ENCODE peak calls at places on chromosomes 5 and 9, in seven cellular contexts. One of them, this sample, is unnamed.

GRCh38 chr5:13214182-13214581 is 730.3 kb downstream of the DNAH5 start:
- DNase-seq in heart right ventricle: no peak
- DNase-seq in IMR-90: no peak
- DNase-seq in adipocyte: no peak
- DNase-seq in left lung: no peak
- DNase-seq in psoas muscle: no peak
- DNase-seq in mucosa of descending colon: no peak
- DNase-seq in this sample: no peak

GRCh38 chr5:163821142-163821541 is 315.7 kb downstream of the MAT2B start:
- DNase-seq in left lung: no peak
- DNase-seq in heart right ventricle: no peak
- DNase-seq in psoas muscle: no peak
- DNase-seq in IMR-90: no peak
- DNase-seq in adipocyte: no peak
- DNase-seq in mucosa of descending colon: no peak
- DNase-seq in this sample: no peak

GRCh38 chr9:133088146-133088750 is 26.5 kb downstream of the CEL start:
- DNase-seq in psoas muscle: no peak
- DNase-seq in adipocyte: no peak
- DNase-seq in mucosa of descending colon: no peak
- DNase-seq in heart right ventricle: no peak
- DNase-seq in IMR-90: no peak
- DNase-seq in left lung: peak; percentile 51
- DNase-seq in this sample: no peak

GRCh38 chr5:61184708-61185107 is 22.4 kb upstream of the SMIM15 start:
- DNase-seq in psoas muscle: no peak
- DNase-seq in mucosa of descending colon: no peak
- DNase-seq in heart right ventricle: no peak
- DNase-seq in left lung: no peak
- DNase-seq in IMR-90: peak; percentile 57
- DNase-seq in adipocyte: peak; percentile 50
- DNase-seq in this sample: peak; percentile 18

GRCh38 chr9:92807757-92808725 is 43.4 kb upstream of the BICD2 start:
- DNase-seq in IMR-90: no peak
- DNase-seq in heart right ventricle: peak; percentile 14
- DNase-seq in left lung: peak; percentile 76
- DNase-seq in adipocyte: no peak
- DNase-seq in mucosa of descending colon: no peak
- DNase-seq in psoas muscle: peak; percentile 53
- DNase-seq in this sample: no peak

GRCh38 chr5:54329731-54330709 is 19.6 kb upstream of the ARL15 start:
- DNase-seq in psoas muscle: no peak
- DNase-seq in mucosa of descending colon: no peak
- DNase-seq in adipocyte: peak; percentile 89
- DNase-seq in heart right ventricle: no peak
- DNase-seq in IMR-90: peak; percentile 96
- DNase-seq in left lung: no peak
- DNase-seq in this sample: no peak

GRCh38 chr5:369151-369939 is 47.8 kb downstream of the AHRR start:
- DNase-seq in IMR-90: peak; percentile 63
- DNase-seq in mucosa of descending colon: no peak
- DNase-seq in adipocyte: peak; percentile 45
- DNase-seq in psoas muscle: no peak
- DNase-seq in left lung: peak; percentile 39
- DNase-seq in heart right ventricle: no peak
- DNase-seq in this sample: no peak

GRCh38 chr5:148179234-148179824 is 11.0 kb downstream of the SPINK14 start:
- DNase-seq in left lung: no peak
- DNase-seq in psoas muscle: no peak
- DNase-seq in IMR-90: peak; percentile 63
- DNase-seq in adipocyte: peak; percentile 79
- DNase-seq in mucosa of descending colon: no peak
- DNase-seq in heart right ventricle: no peak
- DNase-seq in this sample: peak; percentile 12

GRCh38 chr5:141155540-141156374 is 5.9 kb downstream of the PCDHB6 start:
- DNase-seq in psoas muscle: no peak
- DNase-seq in mucosa of descending colon: no peak
- DNase-seq in heart right ventricle: no peak
- DNase-seq in left lung: no peak
- DNase-seq in IMR-90: no peak
- DNase-seq in adipocyte: no peak
- DNase-seq in this sample: no peak

GRCh38 chr5:20276959-20277263 is 288.9 kb upstream of the CDH18 start:
- DNase-seq in heart right ventricle: no peak
- DNase-seq in adipocyte: no peak
- DNase-seq in IMR-90: no peak
- DNase-seq in left lung: no peak
- DNase-seq in mucosa of descending colon: no peak
- DNase-seq in psoas muscle: no peak
- DNase-seq in this sample: no peak

GRCh38 chr5:157745041-157745456 is 1.5 kb downstream of the LSM11 start:
- DNase-seq in left lung: no peak
- DNase-seq in IMR-90: no peak
- DNase-seq in adipocyte: no peak
- DNase-seq in heart right ventricle: no peak
- DNase-seq in psoas muscle: no peak
- DNase-seq in mucosa of descending colon: no peak
- DNase-seq in this sample: no peak

GRCh38 chr9:18490591-18491370 is 16.8 kb downstream of the ADAMTSL1 start:
- DNase-seq in heart right ventricle: no peak
- DNase-seq in IMR-90: peak; percentile 99
- DNase-seq in adipocyte: peak; percentile 89
- DNase-seq in psoas muscle: no peak
- DNase-seq in mucosa of descending colon: no peak
- DNase-seq in left lung: no peak
- DNase-seq in this sample: no peak

GRCh38 chr5:147763791-147764525 is 18.6 kb downstream of the JAKMIP2 start:
- DNase-seq in heart right ventricle: no peak
- DNase-seq in adipocyte: peak; percentile 41
- DNase-seq in left lung: no peak
- DNase-seq in mucosa of descending colon: no peak
- DNase-seq in IMR-90: peak; percentile 7
- DNase-seq in psoas muscle: no peak
- DNase-seq in this sample: no peak

GRCh38 chr5:142472306-142472951 is 147.6 kb upstream of the SPRY4 start:
- DNase-seq in IMR-90: peak; percentile 96
- DNase-seq in heart right ventricle: no peak
- DNase-seq in adipocyte: peak; percentile 70
- DNase-seq in psoas muscle: no peak
- DNase-seq in mucosa of descending colon: no peak
- DNase-seq in left lung: no peak
- DNase-seq in this sample: no peak

GRCh38 chr5:6701500-6701899 is 11.7 kb upstream of the TENT4A start:
- DNase-seq in adipocyte: no peak
- DNase-seq in heart right ventricle: no peak
- DNase-seq in psoas muscle: no peak
- DNase-seq in IMR-90: no peak
- DNase-seq in left lung: no peak
- DNase-seq in mucosa of descending colon: no peak
- DNase-seq in this sample: no peak

GRCh38 chr5:180873628-180874520 is 12.8 kb upstream of the ZFP62 start:
- DNase-seq in heart right ventricle: no peak
- DNase-seq in IMR-90: peak; percentile 23
- DNase-seq in left lung: no peak
- DNase-seq in mucosa of descending colon: peak; percentile 61
- DNase-seq in adipocyte: no peak
- DNase-seq in psoas muscle: no peak
- DNase-seq in this sample: no peak

GRCh38 chr9:98341157-98342102 is 86.0 kb upstream of the TBC1D2 start:
- DNase-seq in heart right ventricle: no peak
- DNase-seq in left lung: no peak
- DNase-seq in psoas muscle: no peak
- DNase-seq in IMR-90: no peak
- DNase-seq in mucosa of descending colon: no peak
- DNase-seq in adipocyte: no peak
- DNase-seq in this sample: no peak

GRCh38 chr9:77018058-77019009 is 1.1 kb upstream of the FOXB2 start:
- DNase-seq in heart right ventricle: no peak
- DNase-seq in adipocyte: peak; percentile 41
- DNase-seq in mucosa of descending colon: no peak
- DNase-seq in left lung: no peak
- DNase-seq in psoas muscle: no peak
- DNase-seq in IMR-90: no peak
- DNase-seq in this sample: no peak

GRCh38 chr9:127589955-127590370 is 22.1 kb upstream of the STXBP1 start:
- DNase-seq in IMR-90: peak; percentile 77
- DNase-seq in mucosa of descending colon: no peak
- DNase-seq in adipocyte: peak; percentile 95
- DNase-seq in left lung: no peak
- DNase-seq in psoas muscle: peak; percentile 64
- DNase-seq in heart right ventricle: peak; percentile 26
- DNase-seq in this sample: peak; percentile 81

GRCh38 chr5:156815988-156816599 is 34.0 kb upstream of the PPP1R2B start:
- DNase-seq in adipocyte: peak; percentile 77
- DNase-seq in IMR-90: peak; percentile 42
- DNase-seq in left lung: no peak
- DNase-seq in mucosa of descending colon: no peak
- DNase-seq in psoas muscle: no peak
- DNase-seq in heart right ventricle: no peak
- DNase-seq in this sample: peak; percentile 48

GRCh38 chr9:98873535-98874432 is 66.3 kb downstream of the GALNT12 start:
- DNase-seq in IMR-90: no peak
- DNase-seq in mucosa of descending colon: peak; percentile 53
- DNase-seq in adipocyte: peak; percentile 62
- DNase-seq in heart right ventricle: peak; percentile 66
- DNase-seq in psoas muscle: peak; percentile 64
- DNase-seq in left lung: no peak
- DNase-seq in this sample: no peak

GRCh38 chr5:180313677-180314076 is 21.8 kb upstream of the MAPK9 start:
- DNase-seq in adipocyte: peak; percentile 91
- DNase-seq in IMR-90: no peak
- DNase-seq in heart right ventricle: peak; percentile 75
- DNase-seq in left lung: peak; percentile 94
- DNase-seq in psoas muscle: no peak
- DNase-seq in mucosa of descending colon: peak; percentile 74
- DNase-seq in this sample: no peak

GRCh38 chr9:30796806-30797205 is 1587.6 kb upstream of the ACO1 start:
- DNase-seq in left lung: no peak
- DNase-seq in psoas muscle: no peak
- DNase-seq in mucosa of descending colon: no peak
- DNase-seq in heart right ventricle: no peak
- DNase-seq in adipocyte: no peak
- DNase-seq in IMR-90: no peak
- DNase-seq in this sample: peak; percentile 10

GRCh38 chr5:67815455-67816391 is 399.8 kb upstream of the PIK3R1 start:
- DNase-seq in adipocyte: peak; percentile 20
- DNase-seq in mucosa of descending colon: no peak
- DNase-seq in IMR-90: no peak
- DNase-seq in heart right ventricle: no peak
- DNase-seq in psoas muscle: no peak
- DNase-seq in left lung: no peak
- DNase-seq in this sample: no peak

GRCh38 chr5:155689403-155689802 is 637.6 kb upstream of the SGCD start:
- DNase-seq in psoas muscle: no peak
- DNase-seq in IMR-90: no peak
- DNase-seq in heart right ventricle: no peak
- DNase-seq in adipocyte: no peak
- DNase-seq in mucosa of descending colon: no peak
- DNase-seq in left lung: no peak
- DNase-seq in this sample: no peak

GRCh38 chr9:127569819-127570401 is 42.2 kb upstream of the STXBP1 start:
- DNase-seq in adipocyte: no peak
- DNase-seq in left lung: no peak
- DNase-seq in mucosa of descending colon: no peak
- DNase-seq in psoas muscle: no peak
- DNase-seq in IMR-90: peak; percentile 44
- DNase-seq in heart right ventricle: no peak
- DNase-seq in this sample: no peak

GRCh38 chr5:54895816-54896341 is 89.5 kb downstream of the ESM1 start:
- DNase-seq in IMR-90: peak; percentile 68
- DNase-seq in psoas muscle: no peak
- DNase-seq in mucosa of descending colon: no peak
- DNase-seq in heart right ventricle: no peak
- DNase-seq in adipocyte: peak; percentile 84
- DNase-seq in left lung: no peak
- DNase-seq in this sample: no peak

GRCh38 chr5:125257057-125257970 is 510.9 kb upstream of the ZNF608 start:
- DNase-seq in adipocyte: peak; percentile 34
- DNase-seq in psoas muscle: no peak
- DNase-seq in IMR-90: peak; percentile 7
- DNase-seq in mucosa of descending colon: no peak
- DNase-seq in heart right ventricle: no peak
- DNase-seq in left lung: no peak
- DNase-seq in this sample: no peak

GRCh38 chr5:37751227-37751626 is 88.6 kb downstream of the GDNF start:
- DNase-seq in heart right ventricle: no peak
- DNase-seq in adipocyte: peak; percentile 24
- DNase-seq in psoas muscle: no peak
- DNase-seq in mucosa of descending colon: no peak
- DNase-seq in left lung: no peak
- DNase-seq in IMR-90: peak; percentile 48
- DNase-seq in this sample: no peak

DNA sequence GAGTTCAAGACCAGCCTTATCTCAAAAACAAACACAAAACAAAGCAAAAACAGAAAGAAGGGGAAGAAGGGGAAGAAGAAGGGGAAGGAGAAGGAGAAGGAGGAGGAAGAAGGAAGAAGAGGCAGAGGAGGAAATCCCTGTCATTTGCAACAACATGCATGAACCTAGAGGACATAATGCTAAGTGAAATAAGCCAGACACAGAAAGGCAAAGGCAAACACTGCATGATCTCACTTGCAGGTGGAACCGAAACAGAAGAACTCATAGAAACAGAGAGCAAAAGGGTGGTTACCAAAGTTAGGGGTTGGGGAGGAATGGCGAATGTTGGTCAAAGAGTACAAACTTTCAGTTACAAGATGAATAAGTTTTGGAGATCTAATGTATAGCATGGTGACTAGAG is 135.4 kb downstream of the UGCG start:
- DNase-seq in IMR-90: no peak
- DNase-seq in adipocyte: no peak
- DNase-seq in mucosa of descending colon: no peak
- DNase-seq in psoas muscle: no peak
- DNase-seq in heart right ventricle: no peak
- DNase-seq in left lung: no peak
- DNase-seq in this sample: no peak
- H3K4me3 ChIP-seq in IMR-90: no peak overlapping the region
- H3K4me3 ChIP-seq in adipocyte: no peak overlapping the region
- H3K4me3 ChIP-seq in mucosa of descending colon: no peak overlapping the region
- H3K4me3 ChIP-seq in psoas muscle: no peak overlapping the region
- H3K4me3 ChIP-seq in heart right ventricle: no peak overlapping the region
- H3K4me3 ChIP-seq in left lung: no peak overlapping the region
- H3K4me3 ChIP-seq in this sample: no peak overlapping the region

GRCh38 chr9:95317893-95318211 is 343 bp upstream of the FANCC start:
- DNase-seq in adipocyte: no peak
- DNase-seq in mucosa of descending colon: no peak
- DNase-seq in heart right ventricle: no peak
- DNase-seq in left lung: no peak
- DNase-seq in psoas muscle: no peak
- DNase-seq in IMR-90: no peak
- DNase-seq in this sample: no peak
- H3K4me1 ChIP-seq in adipocyte: peaks cover 5% of the 10 kb centered on the region
- H3K4me1 ChIP-seq in mucosa of descending colon: peaks cover 11% of the 10 kb centered on the region
- H3K4me1 ChIP-seq in heart right ventricle: no peaks in the 10 kb centered on the region
- H3K4me1 ChIP-seq in left lung: peaks cover 12% of the 10 kb centered on the region
- H3K4me1 ChIP-seq in psoas muscle: peaks cover 9% of the 10 kb centered on the region
- H3K4me1 ChIP-seq in IMR-90: peaks cover 2% of the 10 kb centered on the region
- H3K4me1 ChIP-seq in this sample: peaks cover 26% of the 10 kb centered on the region

GRCh38 chr5:12174734-12175133 is 270.5 kb upstream of the CTNND2 start:
- DNase-seq in adipocyte: no peak
- DNase-seq in IMR-90: no peak
- DNase-seq in heart right ventricle: no peak
- DNase-seq in left lung: no peak
- DNase-seq in mucosa of descending colon: no peak
- DNase-seq in psoas muscle: no peak
- DNase-seq in this sample: no peak
- H3K9me3 ChIP-seq in adipocyte: no peaks in the 10 kb centered on the region
- H3K9me3 ChIP-seq in IMR-90: no peaks in the 10 kb centered on the region
- H3K9me3 ChIP-seq in heart right ventricle: no peaks in the 10 kb centered on the region
- H3K9me3 ChIP-seq in left lung: no peaks in the 10 kb centered on the region
- H3K9me3 ChIP-seq in mucosa of descending colon: no peaks in the 10 kb centered on the region
- H3K9me3 ChIP-seq in psoas muscle: no peaks in the 10 kb centered on the region
- H3K9me3 ChIP-seq in this sample: peaks cover 2% of the 10 kb centered on the region

GRCh38 chr9:130450344-130451003 is 5.7 kb downstream of the ASS1 start:
- DNase-seq in IMR-90: no peak
- DNase-seq in mucosa of descending colon: peak; percentile 87
- DNase-seq in adipocyte: no peak
- DNase-seq in psoas muscle: no peak
- DNase-seq in heart right ventricle: no peak
- DNase-seq in left lung: no peak
- DNase-seq in this sample: no peak
- H3K4me3 ChIP-seq in IMR-90: no peak overlapping the region
- H3K4me3 ChIP-seq in mucosa of descending colon: no peak overlapping the region
- H3K4me3 ChIP-seq in adipocyte: no peak overlapping the region
- H3K4me3 ChIP-seq in psoas muscle: no peak overlapping the region
- H3K4me3 ChIP-seq in heart right ventricle: no peak overlapping the region
- H3K4me3 ChIP-seq in left lung: no peak overlapping the region
- H3K4me3 ChIP-seq in this sample: no peak overlapping the region

This sample was measured in HAP-1.